ENCODE peak calls at places on chromosomes 13 and 19, in nine cellular contexts. T, Z, A, B, I, G, K, L and R are unnamed samples.

GRCh38 chr19:14096272-14096992 is 5.9 kb upstream of the SAMD1 start:
- DNase-seq in T (no peak), Z (no peak), A (no peak), B (no peak), I (no peak), G (no peak), K (no peak), L (no peak), R (no peak)

GRCh38 chr19:18231775-18232174 is 5.5 kb upstream of the PDE4C start:
- DNase-seq in T (no peak), Z (no peak), A (no peak), B (no peak), I (no peak), G (no peak), K (no peak), L (no peak), R (no peak)

GRCh38 chr19:18364826-18365528 is 21.0 kb upstream of the GDF15 start:
- DNase-seq in T (peak), Z (no peak), A (peak), B (peak), I (peak), G (peak), K (peak), L (peak), R (peak)

GRCh38 chr13:80030491-80030890 is 310.4 kb downstream of the SPRY2 start:
- DNase-seq in T (peak), Z (no peak), A (no peak), B (peak), I (peak), G (peak), K (peak), L (no peak), R (no peak)

GRCh38 chr19:4584670-4585460 is 25.4 kb upstream of the SEMA6B start:
- DNase-seq in T (no peak), Z (no peak), A (no peak), B (no peak), I (no peak), G (no peak), K (no peak), L (no peak), R (no peak)

GRCh38 chr13:106507560-106508274 is 27.7 kb downstream of the EFNB2 start:
- DNase-seq in T (no peak), Z (no peak), A (no peak), B (peak), I (peak), G (peak), K (peak), L (peak), R (peak)

GRCh38 chr13:20127263-20127562 is 33.6 kb downstream of the GJA3 start:
- DNase-seq in T (no peak), Z (no peak), A (no peak), B (no peak), I (peak), G (peak), K (no peak), L (no peak), R (no peak)

GRCh38 chr13:97749174-97749573 is 204.3 kb upstream of the IPO5 start:
- DNase-seq in T (peak), Z (no peak), A (no peak), B (peak), I (peak), G (no peak), K (peak), L (no peak), R (no peak)

GRCh38 chr19:48928164-48929005 is 5.1 kb upstream of the DHDH start:
- DNase-seq in T (no peak), Z (no peak), A (no peak), B (no peak), I (peak), G (peak), K (peak), L (no peak), R (no peak)

GRCh38 chr19:2047449-2048103 is 3.5 kb downstream of the MKNK2 start:
- DNase-seq in T (no peak), Z (no peak), A (no peak), B (peak), I (no peak), G (peak), K (no peak), L (no peak), R (no peak)

GRCh38 chr19:30425885-30426838 is 54.0 kb downstream of the ZNF536 start:
- DNase-seq in T (no peak), Z (no peak), A (no peak), B (no peak), I (no peak), G (no peak), K (no peak), L (no peak), R (no peak)

GRCh38 chr19:16161848-16162247 is 11.5 kb downstream of the CIB3 start:
- DNase-seq in T (peak), Z (no peak), A (no peak), B (peak), I (peak), G (peak), K (peak), L (peak), R (no peak)

GRCh38 chr19:45440873-45441654 is 17.3 kb upstream of the ERCC1 start:
- DNase-seq in T (no peak), Z (no peak), A (no peak), B (peak), I (peak), G (peak), K (peak), L (no peak), R (no peak)

GRCh38 chr13:44448875-44449274 is 75.3 kb downstream of the SERP2 start:
- DNase-seq in T (no peak), Z (no peak), A (no peak), B (no peak), I (no peak), G (no peak), K (no peak), L (no peak), R (no peak)

GRCh38 chr13:112454648-112455334 is 78.6 kb downstream of the SPACA7 start:
- DNase-seq in T (no peak), Z (no peak), A (no peak), B (no peak), I (no peak), G (no peak), K (no peak), L (no peak), R (no peak)

GRCh38 chr19:19269952-19270694 is 3.0 kb downstream of the TM6SF2 start:
- DNase-seq in T (no peak), Z (no peak), A (no peak), B (no peak), I (no peak), G (no peak), K (no peak), L (no peak), R (no peak)

GRCh38 chr19:11576186-11576585 is 1.3 kb downstream of the ACP5 start:
- DNase-seq in T (no peak), Z (no peak), A (no peak), B (no peak), I (no peak), G (no peak), K (no peak), L (no peak), R (no peak)

GRCh38 chr13:113958373-113958772 is 15.5 kb downstream of the C13orf46 start:
- DNase-seq in T (no peak), Z (no peak), A (no peak), B (no peak), I (no peak), G (no peak), K (no peak), L (no peak), R (no peak)

GRCh38 chr19:17041994-17042393 is 15.4 kb upstream of the CPAMD8 start:
- DNase-seq in T (no peak), Z (no peak), A (no peak), B (no peak), I (peak), G (peak), K (no peak), L (no peak), R (no peak)

GRCh38 chr19:35232912-35233311 is 4.4 kb upstream of the FAM187B start:
- DNase-seq in T (no peak), Z (no peak), A (no peak), B (no peak), I (no peak), G (no peak), K (no peak), L (no peak), R (no peak)

GRCh38 chr19:19460761-19461265 is 54.5 kb downstream of the TSSK6 start:
- DNase-seq in T (no peak), Z (peak), A (peak), B (no peak), I (peak), G (peak), K (no peak), L (no peak), R (no peak)

GRCh38 chr19:52307275-52307674 is 10.3 kb downstream of the ZNF480 start:
- DNase-seq in T (peak), Z (no peak), A (no peak), B (peak), I (peak), G (peak), K (peak), L (no peak), R (no peak)

GRCh38 chr13:70817571-70817970 is 709.3 kb upstream of the KLHL1 start:
- DNase-seq in T (no peak), Z (no peak), A (no peak), B (no peak), I (no peak), G (no peak), K (no peak), L (no peak), R (no peak)

GRCh38 chr13:21528616-21529015 is 69.5 kb upstream of the ZDHHC20 start:
- DNase-seq in T (no peak), Z (no peak), A (no peak), B (no peak), I (peak), G (peak), K (no peak), L (no peak), R (no peak)

GRCh38 chr19:33810821-33811220 is 14.2 kb downstream of the KCTD15 start:
- DNase-seq in T (no peak), Z (no peak), A (no peak), B (no peak), I (no peak), G (no peak), K (no peak), L (no peak), R (no peak)

GRCh38 chr19:5352229-5352763 is 11.7 kb upstream of the PTPRS start:
- DNase-seq in T (peak), Z (no peak), A (no peak), B (peak), I (peak), G (no peak), K (peak), L (no peak), R (no peak)

GRCh38 chr19:40580619-40581018 is 3.9 kb downstream of the SHKBP1 start:
- DNase-seq in T (no peak), Z (no peak), A (no peak), B (no peak), I (no peak), G (no peak), K (no peak), L (no peak), R (no peak)

GRCh38 chr13:38686635-38687245 is at the start of gene FREM2:
- DNase-seq in T (no peak), Z (no peak), A (no peak), B (peak), I (peak), G (no peak), K (peak), L (no peak), R (no peak)

GRCh38 chr13:43303040-43303729 is 279.8 kb downstream of the DNAJC15 start:
- DNase-seq in T (no peak), Z (no peak), A (no peak), B (peak), I (peak), G (peak), K (peak), L (no peak), R (no peak)
- TF ChIP-seq CTCF in T (peak), Z (peak), A (peak), B (no peak), I (peak), G (peak), K (peak), L (peak), R (peak)

GRCh38 chr13:34748078-34748477 is 194.0 kb upstream of the NBEA start:
- DNase-seq in T (no peak), Z (no peak), A (peak), B (no peak), I (peak), G (peak), K (no peak), L (no peak), R (no peak)

GRCh38 chr13:34750078-34750703 is 191.9 kb upstream of the NBEA start:
- DNase-seq in T (no peak), Z (no peak), A (no peak), B (no peak), I (peak), G (peak), K (peak), L (no peak), R (no peak)

GRCh38 chr13:34748561-34748960 is 193.5 kb upstream of the NBEA start:
- DNase-seq in T (no peak), Z (no peak), A (no peak), B (no peak), I (no peak), G (peak), K (no peak), L (no peak), R (no peak)

GRCh38 chr13:34747507-34747906 is 194.6 kb upstream of the NBEA start:
- DNase-seq in T (no peak), Z (no peak), A (no peak), B (no peak), I (peak), G (peak), K (no peak), L (no peak), R (no peak)

DNA sequence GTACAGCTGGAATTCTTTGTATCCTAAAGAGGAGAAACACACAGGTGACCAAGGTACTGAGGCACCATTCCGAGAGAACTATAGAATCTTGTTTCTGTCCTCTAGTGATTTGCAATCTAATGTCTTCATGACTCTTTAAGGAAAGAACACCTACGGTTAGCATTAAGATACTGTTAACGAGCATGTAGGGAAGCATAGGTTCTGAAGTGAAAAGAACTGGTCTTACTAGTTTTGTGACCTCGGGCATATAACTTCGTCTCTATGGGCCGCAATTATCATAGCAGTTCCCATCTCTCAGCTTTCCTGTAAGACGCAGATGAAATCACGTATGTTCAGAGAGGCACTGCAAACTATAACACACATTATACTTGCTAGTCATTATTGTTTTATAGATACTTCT is 193.0 kb upstream of the NBEA start:
- DNase-seq in T (no peak), Z (no peak), A (no peak), B (no peak), I (no peak), G (no peak), K (no peak), L (no peak), R (no peak)
- H3K4me3 ChIP-seq in T (no peak), Z (no peak), A (no peak), B (no peak), I (no peak), G (no peak), K (no peak), L (no peak), R (no peak)

DNA sequence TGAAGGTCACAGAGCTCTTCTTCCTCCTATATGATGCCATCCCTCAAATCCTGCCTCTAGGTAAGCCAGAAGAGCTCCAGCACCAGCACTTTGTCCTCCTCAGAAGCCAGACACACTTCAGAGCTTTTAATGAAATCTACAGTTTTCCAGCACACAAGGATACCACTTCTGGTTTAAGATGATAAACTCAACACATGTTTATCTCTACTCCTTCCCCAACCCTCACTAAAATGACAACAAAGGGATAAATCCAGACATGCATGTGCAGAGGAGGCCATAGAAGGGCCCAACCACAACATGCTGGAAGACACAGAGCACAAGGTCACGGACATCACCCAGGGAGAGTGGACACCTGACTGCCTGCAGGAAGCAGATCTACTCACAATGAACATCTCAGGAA is 195.3 kb downstream of the USP12 start:
- DNase-seq in T (no peak), Z (no peak), A (no peak), B (no peak), I (no peak), G (no peak), K (no peak), L (no peak), R (no peak)
- TF ChIP-seq CTCF in T (no peak), Z (no peak), A (no peak), B (no peak), I (no peak), G (no peak), K (no peak), L (no peak), R (no peak)

GRCh38 chr19:6767357-6768235 is at the start of gene SH2D3A:
- DNase-seq in T (peak), Z (no peak), A (peak), B (peak), I (peak), G (peak), K (peak), L (no peak), R (no peak)

GRCh38 chr19:6766357-6767080 is 716 bp downstream of the SH2D3A start:
- DNase-seq in T (no peak), Z (no peak), A (no peak), B (peak), I (no peak), G (no peak), K (no peak), L (no peak), R (no peak)

GRCh38 chr19:6768236-6768785 is 1.1 kb upstream of the SH2D3A start:
- DNase-seq in T (no peak), Z (no peak), A (no peak), B (no peak), I (no peak), G (no peak), K (no peak), L (no peak), R (no peak)

GRCh38 chr19:6767081-6767356 is 216 bp downstream of the SH2D3A start:
- DNase-seq in T (no peak), Z (no peak), A (no peak), B (no peak), I (no peak), G (no peak), K (peak), L (no peak), R (no peak)

GRCh38 chr19:6765738-6766356 is 1.4 kb downstream of the SH2D3A start:
- DNase-seq in T (peak), Z (no peak), A (no peak), B (peak), I (no peak), G (no peak), K (peak), L (no peak), R (no peak)
- H3K4me3 ChIP-seq in T (peak), Z (no peak), A (no peak), B (peak), I (no peak), G (no peak), K (peak), L (no peak), R (no peak)

DNA sequence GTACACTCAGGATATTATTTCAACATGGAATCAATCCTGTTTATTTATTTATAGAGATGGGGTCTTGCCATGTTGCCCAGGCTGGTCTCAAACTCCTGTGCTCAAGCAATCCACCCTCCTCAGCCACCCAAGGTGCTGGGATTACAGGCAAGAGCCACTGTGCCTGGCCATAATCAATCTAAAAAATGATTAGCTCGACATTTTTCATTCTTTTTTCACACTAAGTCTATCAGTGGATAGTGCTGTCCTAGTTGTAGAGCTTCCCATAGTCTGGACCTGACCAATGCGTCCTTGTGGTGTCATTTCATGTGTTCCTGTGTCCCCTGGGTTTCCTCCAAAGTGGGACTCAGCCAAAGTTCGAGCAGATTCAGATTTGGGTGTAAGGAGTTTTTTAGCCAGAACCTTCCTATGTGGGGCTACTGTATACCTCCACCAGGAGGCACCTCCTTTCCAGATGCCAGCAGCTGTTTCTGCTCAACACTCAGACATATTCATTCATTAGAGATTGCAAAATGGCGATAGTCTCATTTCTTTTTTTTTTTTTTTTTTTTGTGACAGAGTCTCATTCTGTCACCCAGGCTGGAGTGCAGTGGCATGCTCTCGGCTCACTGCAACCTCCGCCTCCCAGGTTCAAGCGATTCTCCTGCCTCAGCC is 61.1 kb downstream of the MAP4K1 start:
- DNase-seq in T (no peak), Z (no peak), A (no peak), B (peak), I (peak), G (no peak), K (peak), L (no peak), R (no peak)
- TF ChIP-seq CTCF in T (peak), Z (no peak), A (no peak), B (peak), I (peak), G (peak), K (peak), L (peak), R (no peak)

GRCh38 chr13:33018886-33019285 is 2.7 kb downstream of the KL start:
- DNase-seq in T (no peak), Z (no peak), A (no peak), B (no peak), I (no peak), G (no peak), K (no peak), L (no peak), R (no peak)
- H3K4me3 ChIP-seq in T (no peak), Z (no peak), A (no peak), B (no peak), I (no peak), G (no peak), K (no peak), L (no peak), R (no peak)

DNA sequence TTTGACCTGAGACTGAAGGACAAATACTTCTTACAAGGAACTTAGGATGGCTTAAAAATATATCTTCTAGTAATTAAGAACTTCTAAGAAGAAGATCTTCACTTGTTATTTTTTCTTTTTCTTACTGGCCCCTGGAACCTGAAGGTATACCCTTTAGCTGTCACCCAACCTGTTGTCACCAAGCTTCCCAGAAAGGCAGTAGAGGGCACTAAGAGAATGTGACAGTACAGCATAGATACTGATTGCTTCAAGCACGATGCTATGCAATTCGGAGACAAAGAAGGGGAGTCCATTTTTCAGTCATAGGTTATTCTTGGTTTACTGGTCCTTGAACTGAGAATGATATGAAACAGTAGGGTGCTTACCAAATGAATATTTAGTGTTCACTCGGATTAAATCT is 208.3 kb upstream of the PCDH9 start:
- DNase-seq in T (no peak), Z (no peak), A (no peak), B (peak), I (no peak), G (no peak), K (no peak), L (no peak), R (no peak)
- TF ChIP-seq CTCF in T (no peak), Z (no peak), A (no peak), B (no peak), I (no peak), G (no peak), K (no peak), L (no peak), R (no peak)